ENCODE peak calls at places on chromosome 10, in six cellular contexts. B, X, K, S, G and H are unnamed samples.
A peak's percentile ranks its signal among the peaks of the same experiment; 100 is the strongest.

GRCh38 chr10:79244068-79244442 is 103.2 kb upstream of the PPIF start:
- DNase-seq in B (no peak), X (no peak), K (no peak), S (no peak), G (no peak), H (no peak)

GRCh38 chr10:59880976-59881510 is 25.3 kb downstream of the CCDC6 start:
- DNase-seq in B (no peak), X (no peak), K (no peak), S (no peak), G (no peak), H (no peak)

GRCh38 chr10:129171816-129172215 is 295.2 kb upstream of the MGMT start:
- DNase-seq in B (no peak), X (no peak), K (no peak), S (no peak), G (no peak), H (no peak)

GRCh38 chr10:132478341-132479023 is 59.1 kb upstream of the INPP5A start:
- DNase-seq in B (no peak), X (no peak), K (no peak), S (no peak), G (no peak), H (no peak)

GRCh38 chr10:34061846-34062245 is 727.4 kb upstream of the NRP1 start:
- DNase-seq in B (peak; percentile 16), X (no peak), K (no peak), S (no peak), G (no peak), H (no peak)

GRCh38 chr10:74293686-74294365 is 142.8 kb downstream of the ADK start:
- DNase-seq in B (peak; percentile 66), X (peak; percentile 74), K (no peak), S (peak; percentile 47), G (peak; percentile 83), H (peak; percentile 94)

GRCh38 chr10:21995557-21995956 is 8.0 kb downstream of the DNAJC1 start:
- DNase-seq in B (no peak), X (no peak), K (no peak), S (no peak), G (no peak), H (no peak)

GRCh38 chr10:15123749-15124184 is 26.6 kb downstream of the RPP38 start:
- DNase-seq in B (peak; percentile 62), X (peak; percentile 54), K (peak; percentile 98), S (no peak), G (peak; percentile 89), H (peak; percentile 91)

GRCh38 chr10:77633376-77633775 is 4.2 kb downstream of the KCNMA1 start:
- DNase-seq in B (no peak), X (no peak), K (no peak), S (no peak), G (no peak), H (no peak)

GRCh38 chr10:110337906-110338305 is 33.2 kb upstream of the SMNDC1 start:
- DNase-seq in B (peak; percentile 77), X (no peak), K (no peak), S (no peak), G (peak; percentile 45), H (peak; percentile 57)

GRCh38 chr10:30637881-30638467 is 8.4 kb upstream of the LYZL2 start:
- DNase-seq in B (peak; percentile 82), X (peak; percentile 89), K (peak; percentile 55), S (no peak), G (peak; percentile 85), H (peak; percentile 91)

GRCh38 chr10:124320778-124321432 is 97.8 kb downstream of the OAT start:
- DNase-seq in B (no peak), X (no peak), K (no peak), S (no peak), G (no peak), H (no peak)

GRCh38 chr10:89279449-89279869 is 22.4 kb upstream of the IFIT2 start:
- DNase-seq in B (peak; percentile 77), X (peak; percentile 22), K (no peak), S (no peak), G (no peak), H (peak; percentile 54)